ENCODE peak calls at places on chromosomes 1 and 21, in six cellular contexts. J, E, N, V, K and Y are unnamed samples.

GRCh38 chr1:11211925-11212587 is 22.9 kb downstream of the ANGPTL7 start:
- DNase-seq in V (no peak), N (no peak), E (no peak), J (no peak), K (no peak), Y (no peak)

GRCh38 chr21:36377391-36377842 is 7.8 kb upstream of the CHAF1B start:
- DNase-seq in V (no peak), J (no peak), K (no peak), N (no peak), E (no peak), Y (peak; percentile 66)

GRCh38 chr1:246036175-246036574 is 470.9 kb downstream of the SMYD3 start:
- DNase-seq in K (no peak), N (no peak), V (no peak), J (no peak), E (no peak), Y (no peak)

GRCh38 chr1:67144696-67145095 is 9.9 kb upstream of the C1orf141 start:
- DNase-seq in J (no peak), N (no peak), V (no peak), E (no peak), K (no peak), Y (no peak)

GRCh38 chr1:223175032-223175431 is 32.0 kb upstream of the TLR5 start:
- DNase-seq in E (no peak), V (peak; percentile 21), N (no peak), K (no peak), J (no peak), Y (no peak)

GRCh38 chr1:41383094-41383852 is 22.0 kb downstream of the FOXO6 start:
- DNase-seq in V (no peak), K (no peak), E (no peak), J (no peak), N (peak; percentile 50), Y (no peak)

GRCh38 chr1:10979483-10979920 is 33.0 kb upstream of the TARDBP start:
- DNase-seq in V (no peak), K (peak; percentile 40), N (no peak), J (no peak), E (no peak), Y (peak; percentile 36)

GRCh38 chr1:103250441-103250861 is 142.1 kb upstream of the COL11A1 start:
- DNase-seq in K (no peak), N (peak; percentile 53), J (no peak), V (peak; percentile 16), E (no peak), Y (no peak)

GRCh38 chr1:78054972-78055371 is 9.2 kb downstream of the GIPC2 start:
- DNase-seq in J (no peak), V (no peak), E (no peak), N (no peak), K (no peak), Y (no peak)

GRCh38 chr1:198528376-198528775 is 12.1 kb downstream of the ATP6V1G3 start:
- DNase-seq in V (no peak), J (peak; percentile 32), K (no peak), N (peak; percentile 42), E (no peak), Y (no peak)

GRCh38 chr1:71228236-71228635 is 147.4 kb upstream of the ZRANB2 start:
- DNase-seq in E (no peak), J (no peak), K (no peak), N (no peak), V (no peak), Y (no peak)

GRCh38 chr1:147579532-147580199 is 38.4 kb downstream of the BCL9 start:
- DNase-seq in E (peak; percentile 29), N (no peak), K (no peak), J (no peak), V (no peak), Y (no peak)

GRCh38 chr1:7755448-7755847 is 15.6 kb upstream of the VAMP3 start:
- DNase-seq in N (no peak), E (no peak), J (peak; percentile 20), K (no peak), V (no peak), Y (no peak)

GRCh38 chr21:46317710-46318463 is 5.8 kb downstream of the C21orf58 start:
- DNase-seq in J (no peak), N (no peak), E (no peak), V (no peak), K (peak; percentile 66), Y (no peak)

GRCh38 chr1:113363935-113364334 is 26.4 kb upstream of the MAGI3 start:
- DNase-seq in E (no peak), N (no peak), K (no peak), J (no peak), V (no peak), Y (no peak)

GRCh38 chr1:100438375-100438774 is 86.1 kb downstream of the CDC14A start:
- DNase-seq in N (no peak), K (no peak), V (no peak), J (no peak), E (no peak), Y (no peak)

GRCh38 chr1:7644906-7645750 is 126.0 kb upstream of the VAMP3 start:
- DNase-seq in N (no peak), V (no peak), J (no peak), E (peak; percentile 88), K (peak; percentile 67), Y (peak; percentile 28)

GRCh38 chr1:71526824-71527223 is 446.0 kb upstream of the ZRANB2 start:
- DNase-seq in J (no peak), E (no peak), V (no peak), N (no peak), K (no peak), Y (no peak)

GRCh38 chr1:185073725-185074124 is 28.4 kb downstream of the RNF2 start:
- DNase-seq in E (no peak), N (no peak), J (no peak), V (no peak), K (no peak), Y (no peak)

GRCh38 chr1:202694354-202694753 is 15.9 kb downstream of the SYT2 start:
- DNase-seq in V (no peak), K (no peak), J (no peak), N (no peak), E (no peak), Y (no peak)

GRCh38 chr1:151199860-151200581 is 1.7 kb downstream of the PIP5K1A start:
- DNase-seq in E (no peak), J (peak; percentile 88), K (no peak), N (peak; percentile 85), V (no peak), Y (peak; percentile 33)

GRCh38 chr1:198686069-198686728 is 47.4 kb downstream of the PTPRC start:
- DNase-seq in E (no peak), N (no peak), K (no peak), V (no peak), J (peak; percentile 66), Y (no peak)

GRCh38 chr1:248892590-248892989 is 13.4 kb upstream of the PGBD2 start:
- DNase-seq in K (no peak), V (no peak), N (no peak), E (no peak), J (no peak), Y (no peak)

GRCh38 chr1:153506386-153506785 is 29.4 kb downstream of the S100A6 start:
- DNase-seq in V (no peak), J (no peak), N (no peak), E (no peak), K (no peak), Y (no peak)

GRCh38 chr21:44010429-44010828 is 1.7 kb upstream of the TRAPPC10 start:
- DNase-seq in J (no peak), V (peak; percentile 56), E (no peak), N (no peak), K (no peak), Y (no peak)

GRCh38 chr1:201622353-201622752 is 83.4 kb downstream of the NAV1 start:
- DNase-seq in E (no peak), V (no peak), K (no peak), N (no peak), J (no peak), Y (no peak)

GRCh38 chr1:151993734-151994496 is at the start of gene S100A10:
- DNase-seq in V (peak; percentile 63), E (peak; percentile 79), N (no peak), K (peak; percentile 85), J (peak; percentile 70), Y (peak; percentile 58)

GRCh38 chr21:41766883-41767605 is at the start of gene RIPK4:
- DNase-seq in K (no peak), V (peak; percentile 90), E (peak; percentile 92), N (no peak), J (no peak), Y (no peak)

GRCh38 chr1:168509204-168509603 is 34.6 kb downstream of the XCL2 start:
- DNase-seq in E (no peak), J (no peak), N (no peak), V (no peak), K (no peak), Y (no peak)

GRCh38 chr1:100762461-100762860 is 42.9 kb downstream of the VCAM1 start:
- DNase-seq in V (no peak), E (no peak), K (no peak), J (no peak), N (no peak), Y (no peak)